ENCODE peak calls at places on chromosomes 11 and 22, in seven cellular contexts. F is adrenal gland; T is cardiac muscle cell; N is AG04450; J is IMR-90; H is CD8-positive, alpha-beta memory T cell; G is osteoblast. Q is an unnamed sample.

GRCh38 chr11:95924414-95924760 is 480 bp upstream of the MTMR2 start:
- DNase-seq in T (peak; percentile 31), F (no peak), N (no peak), G (peak; percentile 25), J (peak; percentile 48), H (no peak), Q (no peak)

GRCh38 chr22:19655399-19655798 is 58.9 kb upstream of the SEPTIN5 start:
- DNase-seq in J (no peak), T (no peak), N (no peak), H (no peak), F (no peak), G (peak; percentile 27), Q (no peak)

GRCh38 chr22:44385781-44386180 is 73.0 kb upstream of the SHISAL1 start:
- DNase-seq in G (peak; percentile 62), N (no peak), H (no peak), F (no peak), J (no peak), T (no peak), Q (no peak)

GRCh38 chr11:125950696-125951645 is 5.1 kb downstream of the VSIG10L2 start:
- DNase-seq in G (peak; percentile 95), F (peak; percentile 49), T (no peak), H (no peak), N (no peak), J (peak; percentile 58), Q (peak; percentile 91)

GRCh38 chr22:41905411-41906202 is 9.3 kb downstream of the SHISA8 start:
- DNase-seq in G (peak; percentile 71), T (no peak), N (no peak), F (no peak), J (no peak), H (no peak), Q (no peak)

GRCh38 chr11:124069429-124070401 is 28.6 kb upstream of the OR10G7 start:
- DNase-seq in J (peak; percentile 50), H (no peak), T (peak; percentile 61), F (no peak), N (no peak), G (no peak), Q (no peak)

GRCh38 chr11:65423516-65424199 is 1.1 kb downstream of the NEAT1 start:
- DNase-seq in T (no peak), F (no peak), J (peak; percentile 32), G (no peak), H (no peak), N (no peak), Q (no peak)

GRCh38 chr11:62392944-62393628 is 25.7 kb upstream of the SCGB1A1 start:
- DNase-seq in J (no peak), T (no peak), N (no peak), F (no peak), H (no peak), G (no peak), Q (no peak)

GRCh38 chr11:131025020-131025419 is 108.7 kb upstream of the SNX19 start:
- DNase-seq in G (no peak), J (peak; percentile 72), F (peak; percentile 34), T (peak; percentile 36), H (no peak), N (peak; percentile 29), Q (no peak)

GRCh38 chr11:122697636-122698167 is 42.2 kb downstream of the UBASH3B start:
- DNase-seq in T (no peak), G (no peak), N (no peak), F (no peak), J (peak; percentile 84), H (no peak), Q (no peak)

GRCh38 chr11:62245271-62245753 is 3.3 kb downstream of the SCGB1D2 start:
- DNase-seq in F (no peak), G (no peak), N (no peak), J (peak; percentile 28), T (peak; percentile 71), H (no peak), Q (no peak)

GRCh38 chr22:26702906-26703830 is 45.8 kb downstream of the MIAT start:
- DNase-seq in T (no peak), N (peak; percentile 24), J (peak; percentile 90), H (no peak), G (peak; percentile 81), F (no peak), Q (no peak)

GRCh38 chr11:135074397-135074998 is 662.5 kb upstream of the B3GAT1 start:
- DNase-seq in N (no peak), G (no peak), T (no peak), F (no peak), H (no peak), J (no peak), Q (no peak)

GRCh38 chr11:100830978-100831732 is 144.1 kb downstream of the ARHGAP42 start:
- DNase-seq in F (no peak), T (no peak), H (no peak), N (no peak), J (peak; percentile 81), G (no peak), Q (no peak)

GRCh38 chr11:74701351-74701750 is 29.9 kb downstream of the CHRDL2 start:
- DNase-seq in F (no peak), H (no peak), T (no peak), G (no peak), N (no peak), J (no peak), Q (no peak)

GRCh38 chr22:42194104-42194851 is 63.7 kb upstream of the CYP2D6 start:
- DNase-seq in J (no peak), G (no peak), T (no peak), H (no peak), F (no peak), N (no peak), Q (no peak)

GRCh38 chr11:67538306-67538705 is 15.1 kb upstream of the CABP2 start:
- DNase-seq in H (no peak), G (no peak), J (no peak), T (no peak), F (no peak), N (no peak), Q (no peak)

GRCh38 chr11:65581928-65582327 is 6.1 kb downstream of the EHBP1L1 start:
- DNase-seq in H (no peak), G (no peak), F (no peak), J (no peak), T (no peak), N (no peak), Q (no peak)

GRCh38 chr11:2651826-2652237 is 48.0 kb downstream of the KCNQ1OT1 start:
- DNase-seq in J (no peak), T (no peak), H (no peak), F (no peak), G (peak; percentile 44), N (no peak), Q (peak; percentile 34)
- H3K9me3 ChIP-seq in J (peaks cover 67% of the 10 kb centered on the region), T (no peaks in the 10 kb centered on the region), H (peaks cover 7% of the 10 kb centered on the region), F (no peaks in the 10 kb centered on the region), G (peaks cover 21% of the 10 kb centered on the region), N (peaks cover 53% of the 10 kb centered on the region), Q (peaks cover 47% of the 10 kb centered on the region)

DNA sequence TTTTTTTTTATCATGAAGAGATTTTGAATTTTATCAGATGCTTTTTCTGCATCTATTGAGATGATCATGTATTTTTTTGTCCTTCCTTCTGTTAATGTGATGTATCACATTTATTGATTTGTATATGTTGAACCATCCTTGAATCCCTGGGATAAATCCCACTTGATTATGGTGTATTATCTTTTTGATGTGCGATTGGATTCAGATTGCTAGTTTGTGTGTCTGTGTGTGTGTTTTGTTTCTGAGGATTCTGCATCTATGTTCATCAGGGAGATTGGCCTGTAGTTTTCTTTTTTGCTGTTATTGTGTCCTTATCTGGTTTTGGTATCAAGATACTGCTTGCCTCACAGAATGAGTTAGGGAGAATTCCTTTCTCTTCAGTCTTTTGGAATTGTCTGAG is 52.6 kb downstream of the KCNQ1OT1 start:
- DNase-seq in N (no peak), H (no peak), G (no peak), J (no peak), T (no peak), F (no peak), Q (no peak)
- H3K9me3 ChIP-seq in N (peaks cover 38% of the 10 kb centered on the region), H (peaks cover 19% of the 10 kb centered on the region), G (peaks cover 37% of the 10 kb centered on the region), J (peaks cover 61% of the 10 kb centered on the region), T (no peaks in the 10 kb centered on the region), F (no peaks in the 10 kb centered on the region), Q (peaks cover 78% of the 10 kb centered on the region)

DNA sequence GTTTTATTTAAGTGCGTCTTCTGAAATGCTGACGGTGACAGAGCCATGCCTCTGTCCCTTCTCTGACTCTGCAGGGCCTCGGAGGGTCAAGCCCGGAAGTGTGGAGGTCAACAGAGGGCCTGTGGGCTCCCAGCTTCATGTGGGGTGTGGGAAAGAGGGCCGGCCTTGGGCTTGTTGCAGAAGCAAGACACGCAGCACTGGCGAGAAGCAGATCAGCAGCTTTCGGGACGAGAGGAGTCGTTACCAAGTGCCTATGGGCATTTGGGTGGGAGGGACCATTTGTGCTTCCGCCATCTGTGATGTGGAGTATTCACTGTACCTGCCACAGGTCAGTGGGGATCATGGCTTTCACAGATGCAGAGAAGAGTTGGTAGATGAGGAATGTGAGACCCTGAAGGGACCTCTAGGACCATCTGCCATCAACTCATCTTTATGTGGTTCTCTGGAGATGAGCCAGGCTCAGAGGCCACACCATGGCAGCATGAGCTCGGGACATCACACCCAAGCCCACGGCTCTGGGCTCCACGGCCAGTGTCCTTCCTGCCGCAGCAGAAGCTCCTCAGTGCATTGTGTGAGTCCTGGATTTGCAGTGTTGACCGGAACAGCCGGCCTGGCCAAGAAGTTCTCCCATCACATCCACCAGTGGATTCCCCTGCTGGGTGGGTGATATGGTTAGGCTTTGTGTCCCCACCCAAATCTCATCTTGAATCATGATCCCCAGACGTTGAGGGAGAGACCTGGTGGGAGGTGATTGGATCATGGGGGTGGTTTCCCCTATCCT is 590.7 kb downstream of the TBC1D22A start:
- DNase-seq in F (no peak), N (no peak), H (no peak), J (no peak), T (no peak), G (no peak), Q (no peak)
- H3K9me3 ChIP-seq in F (no peaks in the 10 kb centered on the region), N (peaks cover 6% of the 10 kb centered on the region), H (no peaks in the 10 kb centered on the region), J (peaks cover 7% of the 10 kb centered on the region), T (no peaks in the 10 kb centered on the region), G (no peaks in the 10 kb centered on the region), Q (no peaks in the 10 kb centered on the region)

GRCh38 chr22:39494471-39495120 is 7.5 kb upstream of the MIEF1 start:
- DNase-seq in F (no peak), N (no peak), T (no peak), J (peak; percentile 20), G (peak; percentile 73), H (no peak), Q (no peak)
- H3K9me3 ChIP-seq in F (no peaks in the 10 kb centered on the region), N (no peaks in the 10 kb centered on the region), T (no peaks in the 10 kb centered on the region), J (no peaks in the 10 kb centered on the region), G (no peaks in the 10 kb centered on the region), H (no peaks in the 10 kb centered on the region), Q (no peaks in the 10 kb centered on the region)

DNA sequence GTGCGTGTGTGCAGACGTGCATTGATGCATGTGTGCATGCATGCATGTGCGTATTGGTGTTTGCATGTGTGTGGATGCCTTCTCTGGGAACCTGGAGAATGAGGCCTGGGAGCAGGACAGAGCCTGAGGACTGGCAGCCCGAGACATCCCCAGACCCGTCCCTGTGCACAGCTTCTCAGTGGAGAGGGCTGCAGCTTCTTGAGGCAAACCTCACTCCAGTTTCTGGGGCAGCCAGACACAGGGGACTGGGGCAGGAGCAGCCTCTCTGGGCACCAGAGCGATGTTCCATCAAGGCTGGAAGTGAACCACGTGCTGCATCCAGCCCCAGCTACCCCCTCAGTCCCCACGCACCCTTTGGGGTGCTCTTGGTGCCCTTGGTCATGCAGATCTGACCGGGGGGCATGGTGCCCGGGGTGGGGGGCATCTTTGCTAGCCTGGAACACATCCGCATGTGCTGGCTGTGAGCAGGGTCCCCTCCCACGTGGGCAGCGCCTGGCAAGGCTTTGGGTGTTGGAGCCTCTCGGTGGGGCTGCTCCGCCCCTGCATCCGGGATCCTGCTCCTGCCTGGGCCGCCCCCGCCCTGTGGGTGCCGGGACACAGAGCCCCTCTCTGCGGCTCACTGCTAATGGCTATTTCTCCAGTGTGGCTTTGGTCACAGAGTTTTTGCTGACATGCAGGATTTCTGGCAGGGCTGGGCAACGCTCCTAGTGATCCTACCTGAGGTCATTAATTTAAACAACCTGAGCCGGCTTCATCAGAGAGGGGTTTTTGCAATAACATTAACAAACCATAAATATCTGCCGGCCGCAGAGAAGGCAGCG is 434.6 kb downstream of the TBC1D22A start:
- DNase-seq in N (no peak), F (no peak), T (no peak), J (no peak), H (no peak), G (peak; percentile 76), Q (no peak)
- H3K9me3 ChIP-seq in N (no peaks in the 10 kb centered on the region), F (no peaks in the 10 kb centered on the region), T (no peaks in the 10 kb centered on the region), J (no peaks in the 10 kb centered on the region), H (no peaks in the 10 kb centered on the region), G (no peaks in the 10 kb centered on the region), Q (no peaks in the 10 kb centered on the region)

Q was measured in esophagus muscularis mucosa.